ENCODE peak calls at places on chromosomes 3 and 15, in seven cellular contexts. One of them, this sample, is unnamed.
A peak's percentile ranks its signal among the peaks of the same experiment; 100 is the strongest.

GRCh38 chr3:153291052-153291689 is 129.1 kb downstream of the RAP2B start:
- DNase-seq in Peyer's patch: no peak
- DNase-seq in left ventricle myocardium inferior: no peak
- DNase-seq in cardiac fibroblast: peak; percentile 63
- DNase-seq in MCF 10A: peak; percentile 65
- DNase-seq in hepatocyte: peak; percentile 23
- DNase-seq in colonic mucosa: no peak
- DNase-seq in this sample: no peak

GRCh38 chr3:16319307-16319706 is 54.3 kb downstream of the OXNAD1 start:
- DNase-seq in Peyer's patch: peak; percentile 81
- DNase-seq in left ventricle myocardium inferior: no peak
- DNase-seq in cardiac fibroblast: peak; percentile 27
- DNase-seq in MCF 10A: peak; percentile 55
- DNase-seq in hepatocyte: no peak
- DNase-seq in colonic mucosa: no peak
- DNase-seq in this sample: no peak

GRCh38 chr3:152317956-152318355 is 49.2 kb downstream of the MBNL1 start:
- DNase-seq in Peyer's patch: no peak
- DNase-seq in left ventricle myocardium inferior: no peak
- DNase-seq in cardiac fibroblast: peak; percentile 81
- DNase-seq in MCF 10A: no peak
- DNase-seq in hepatocyte: no peak
- DNase-seq in colonic mucosa: no peak
- DNase-seq in this sample: no peak

GRCh38 chr3:183031826-183032225 is 51.5 kb upstream of the DCUN1D1 start:
- DNase-seq in Peyer's patch: no peak
- DNase-seq in left ventricle myocardium inferior: no peak
- DNase-seq in cardiac fibroblast: no peak
- DNase-seq in MCF 10A: no peak
- DNase-seq in hepatocyte: no peak
- DNase-seq in colonic mucosa: no peak
- DNase-seq in this sample: no peak

GRCh38 chr15:73888224-73889041 is 15.1 kb downstream of the TBC1D21 start:
- DNase-seq in Peyer's patch: no peak
- DNase-seq in left ventricle myocardium inferior: no peak
- DNase-seq in cardiac fibroblast: no peak
- DNase-seq in MCF 10A: no peak
- DNase-seq in hepatocyte: no peak
- DNase-seq in colonic mucosa: no peak
- DNase-seq in this sample: no peak

GRCh38 chr3:192207661-192208060 is 519.7 kb downstream of the FGF12 start:
- DNase-seq in Peyer's patch: no peak
- DNase-seq in left ventricle myocardium inferior: peak; percentile 38
- DNase-seq in cardiac fibroblast: no peak
- DNase-seq in MCF 10A: peak; percentile 22
- DNase-seq in hepatocyte: no peak
- DNase-seq in colonic mucosa: no peak
- DNase-seq in this sample: no peak

GRCh38 chr3:45712434-45713110 is 23.4 kb downstream of the SACM1L start:
- DNase-seq in Peyer's patch: no peak
- DNase-seq in left ventricle myocardium inferior: no peak
- DNase-seq in cardiac fibroblast: no peak
- DNase-seq in MCF 10A: no peak
- DNase-seq in hepatocyte: no peak
- DNase-seq in colonic mucosa: no peak
- DNase-seq in this sample: no peak

GRCh38 chr3:153144779-153145178 is 17.2 kb upstream of the RAP2B start:
- DNase-seq in Peyer's patch: no peak
- DNase-seq in left ventricle myocardium inferior: no peak
- DNase-seq in cardiac fibroblast: peak; percentile 69
- DNase-seq in MCF 10A: peak; percentile 34
- DNase-seq in hepatocyte: no peak
- DNase-seq in colonic mucosa: no peak
- DNase-seq in this sample: no peak

GRCh38 chr15:20344601-20345400 is 196.8 kb downstream of the GOLGA6L6 start:
- DNase-seq in Peyer's patch: peak; percentile 43
- DNase-seq in left ventricle myocardium inferior: no peak
- DNase-seq in cardiac fibroblast: no peak
- DNase-seq in MCF 10A: no peak
- DNase-seq in hepatocyte: peak; percentile 28
- DNase-seq in colonic mucosa: no peak
- DNase-seq in this sample: no peak

GRCh38 chr3:192875971-192876565 is 41.6 kb downstream of the MB21D2 start:
- DNase-seq in Peyer's patch: no peak
- DNase-seq in left ventricle myocardium inferior: no peak
- DNase-seq in cardiac fibroblast: peak; percentile 28
- DNase-seq in MCF 10A: peak; percentile 80
- DNase-seq in hepatocyte: no peak
- DNase-seq in colonic mucosa: no peak
- DNase-seq in this sample: no peak

GRCh38 chr15:64622410-64623260 is 152.8 kb downstream of the RBPMS2 start:
- DNase-seq in Peyer's patch: peak; percentile 74
- DNase-seq in left ventricle myocardium inferior: no peak
- DNase-seq in cardiac fibroblast: no peak
- DNase-seq in MCF 10A: no peak
- DNase-seq in hepatocyte: no peak
- DNase-seq in colonic mucosa: no peak
- DNase-seq in this sample: no peak

GRCh38 chr3:158097141-158097540 is 9.1 kb downstream of the SHOX2 start:
- DNase-seq in Peyer's patch: no peak
- DNase-seq in left ventricle myocardium inferior: no peak
- DNase-seq in cardiac fibroblast: no peak
- DNase-seq in MCF 10A: no peak
- DNase-seq in hepatocyte: no peak
- DNase-seq in colonic mucosa: no peak
- DNase-seq in this sample: no peak

GRCh38 chr3:108124337-108125150 is 33.7 kb upstream of the CD47 start:
- DNase-seq in Peyer's patch: peak; percentile 80
- DNase-seq in left ventricle myocardium inferior: no peak
- DNase-seq in cardiac fibroblast: peak; percentile 18
- DNase-seq in MCF 10A: no peak
- DNase-seq in hepatocyte: no peak
- DNase-seq in colonic mucosa: no peak
- DNase-seq in this sample: no peak

GRCh38 chr3:71582612-71583568 is 638 bp downstream of the FOXP1 start:
- DNase-seq in Peyer's patch: peak; percentile 90
- DNase-seq in left ventricle myocardium inferior: peak; percentile 84
- DNase-seq in cardiac fibroblast: peak; percentile 46
- DNase-seq in MCF 10A: peak; percentile 69
- DNase-seq in hepatocyte: peak; percentile 84
- DNase-seq in colonic mucosa: peak; percentile 87
- DNase-seq in this sample: peak; percentile 80

GRCh38 chr3:15007681-15008141 is 57.4 kb downstream of the MRPS25 start:
- DNase-seq in Peyer's patch: no peak
- DNase-seq in left ventricle myocardium inferior: no peak
- DNase-seq in cardiac fibroblast: peak; percentile 82
- DNase-seq in MCF 10A: peak; percentile 8
- DNase-seq in hepatocyte: no peak
- DNase-seq in colonic mucosa: no peak
- DNase-seq in this sample: no peak

GRCh38 chr3:16632395-16632794 is 27.2 kb upstream of the DAZL start:
- DNase-seq in Peyer's patch: no peak
- DNase-seq in left ventricle myocardium inferior: no peak
- DNase-seq in cardiac fibroblast: no peak
- DNase-seq in MCF 10A: no peak
- DNase-seq in hepatocyte: no peak
- DNase-seq in colonic mucosa: no peak
- DNase-seq in this sample: no peak

GRCh38 chr3:128266453-128266852 is 113.2 kb downstream of the EEFSEC start:
- DNase-seq in Peyer's patch: peak; percentile 42
- DNase-seq in left ventricle myocardium inferior: no peak
- DNase-seq in cardiac fibroblast: peak; percentile 19
- DNase-seq in MCF 10A: peak; percentile 23
- DNase-seq in hepatocyte: no peak
- DNase-seq in colonic mucosa: no peak
- DNase-seq in this sample: no peak

GRCh38 chr3:187624588-187624987 is 45.6 kb downstream of the SST start:
- DNase-seq in Peyer's patch: no peak
- DNase-seq in left ventricle myocardium inferior: no peak
- DNase-seq in cardiac fibroblast: no peak
- DNase-seq in MCF 10A: no peak
- DNase-seq in hepatocyte: no peak
- DNase-seq in colonic mucosa: no peak
- DNase-seq in this sample: no peak

GRCh38 chr15:58275785-58276184 is 137.6 kb downstream of the AQP9 start:
- DNase-seq in Peyer's patch: no peak
- DNase-seq in left ventricle myocardium inferior: no peak
- DNase-seq in cardiac fibroblast: no peak
- DNase-seq in MCF 10A: no peak
- DNase-seq in hepatocyte: no peak
- DNase-seq in colonic mucosa: no peak
- DNase-seq in this sample: no peak

GRCh38 chr3:30602946-30603345 is 3.5 kb upstream of the TGFBR2 start:
- DNase-seq in Peyer's patch: no peak
- DNase-seq in left ventricle myocardium inferior: no peak
- DNase-seq in cardiac fibroblast: no peak
- DNase-seq in MCF 10A: no peak
- DNase-seq in hepatocyte: no peak
- DNase-seq in colonic mucosa: no peak
- DNase-seq in this sample: no peak

GRCh38 chr3:31179768-31180167 is 285.3 kb upstream of the GADL1 start:
- DNase-seq in Peyer's patch: no peak
- DNase-seq in left ventricle myocardium inferior: no peak
- DNase-seq in cardiac fibroblast: no peak
- DNase-seq in MCF 10A: no peak
- DNase-seq in hepatocyte: no peak
- DNase-seq in colonic mucosa: no peak
- DNase-seq in this sample: no peak

GRCh38 chr3:42520906-42521305 is 18.5 kb downstream of the VIPR1 start:
- DNase-seq in Peyer's patch: no peak
- DNase-seq in left ventricle myocardium inferior: no peak
- DNase-seq in cardiac fibroblast: no peak
- DNase-seq in MCF 10A: no peak
- DNase-seq in hepatocyte: no peak
- DNase-seq in colonic mucosa: no peak
- DNase-seq in this sample: no peak

DNA sequence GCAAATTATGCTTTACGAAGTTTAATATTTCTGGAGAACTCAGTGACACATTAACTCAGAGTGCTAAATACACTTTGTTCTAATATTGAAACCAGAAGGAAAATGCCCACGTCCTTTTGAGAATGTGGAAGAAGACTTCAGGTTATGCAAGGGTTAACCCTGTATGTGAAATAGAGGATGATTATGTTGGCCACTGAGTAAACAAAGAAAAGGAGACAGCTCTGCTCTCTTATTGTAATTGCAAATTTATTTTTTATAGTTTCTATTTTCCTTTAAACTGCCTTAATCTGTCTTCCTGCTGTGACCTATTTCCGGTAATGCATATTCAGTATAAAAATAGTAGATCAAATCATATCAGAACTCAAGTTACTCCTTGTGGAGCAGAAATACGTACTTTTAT is 1239.2 kb downstream of the ROBO2 start:
- DNase-seq in Peyer's patch: no peak
- DNase-seq in left ventricle myocardium inferior: no peak
- DNase-seq in cardiac fibroblast: no peak
- DNase-seq in MCF 10A: no peak
- DNase-seq in hepatocyte: no peak
- DNase-seq in colonic mucosa: no peak
- DNase-seq in this sample: no peak
- TF ChIP-seq CTCF in Peyer's patch: no peak
- TF ChIP-seq CTCF in left ventricle myocardium inferior: no peak
- TF ChIP-seq CTCF in cardiac fibroblast: no peak
- TF ChIP-seq CTCF in MCF 10A: no peak
- TF ChIP-seq CTCF in hepatocyte: no peak
- TF ChIP-seq CTCF in colonic mucosa: no peak
- TF ChIP-seq CTCF in this sample: no peak

GRCh38 chr15:85840079-85840801 is 45.5 kb upstream of the KLHL25 start:
- DNase-seq in Peyer's patch: peak; percentile 96
- DNase-seq in left ventricle myocardium inferior: peak; percentile 81
- DNase-seq in cardiac fibroblast: peak; percentile 63
- DNase-seq in MCF 10A: peak; percentile 79
- DNase-seq in hepatocyte: peak; percentile 94
- DNase-seq in colonic mucosa: peak; percentile 97
- DNase-seq in this sample: peak; percentile 89
- TF ChIP-seq CTCF in Peyer's patch: peak; percentile 85
- TF ChIP-seq CTCF in left ventricle myocardium inferior: peak; percentile 94
- TF ChIP-seq CTCF in cardiac fibroblast: peak; percentile 68
- TF ChIP-seq CTCF in MCF 10A: peak; percentile 87
- TF ChIP-seq CTCF in hepatocyte: peak; percentile 98
- TF ChIP-seq CTCF in colonic mucosa: peak; percentile 87
- TF ChIP-seq CTCF in this sample: peak; percentile 95

DNA sequence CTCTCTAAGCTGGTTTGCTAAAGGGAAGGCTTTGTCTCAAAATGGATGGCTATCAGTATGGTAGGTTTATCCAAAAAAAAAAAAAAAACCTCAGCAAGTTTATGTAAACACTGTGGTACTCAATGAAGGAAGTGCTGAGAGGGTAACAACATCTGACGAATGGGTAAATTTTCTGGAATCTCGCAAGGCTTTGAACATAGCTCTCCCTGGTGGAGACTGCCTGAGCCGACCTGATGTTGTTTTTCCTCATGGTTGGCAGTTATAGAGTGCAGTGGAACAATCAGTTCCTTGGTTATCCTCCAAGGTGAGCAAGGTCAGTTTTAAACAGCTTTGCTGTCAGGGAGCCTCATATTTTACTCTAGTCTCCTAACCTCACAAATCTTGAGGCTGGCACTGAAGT is 94.6 kb downstream of the ZPLD1 start:
- DNase-seq in Peyer's patch: no peak
- DNase-seq in left ventricle myocardium inferior: no peak
- DNase-seq in cardiac fibroblast: peak; percentile 35
- DNase-seq in MCF 10A: peak; percentile 54
- DNase-seq in hepatocyte: peak; percentile 34
- DNase-seq in colonic mucosa: no peak
- DNase-seq in this sample: no peak
- TF ChIP-seq CTCF in Peyer's patch: no peak
- TF ChIP-seq CTCF in left ventricle myocardium inferior: peak; percentile 54
- TF ChIP-seq CTCF in cardiac fibroblast: peak; percentile 37
- TF ChIP-seq CTCF in MCF 10A: peak; percentile 25
- TF ChIP-seq CTCF in hepatocyte: peak; percentile 48
- TF ChIP-seq CTCF in colonic mucosa: no peak
- TF ChIP-seq CTCF in this sample: no peak

DNA sequence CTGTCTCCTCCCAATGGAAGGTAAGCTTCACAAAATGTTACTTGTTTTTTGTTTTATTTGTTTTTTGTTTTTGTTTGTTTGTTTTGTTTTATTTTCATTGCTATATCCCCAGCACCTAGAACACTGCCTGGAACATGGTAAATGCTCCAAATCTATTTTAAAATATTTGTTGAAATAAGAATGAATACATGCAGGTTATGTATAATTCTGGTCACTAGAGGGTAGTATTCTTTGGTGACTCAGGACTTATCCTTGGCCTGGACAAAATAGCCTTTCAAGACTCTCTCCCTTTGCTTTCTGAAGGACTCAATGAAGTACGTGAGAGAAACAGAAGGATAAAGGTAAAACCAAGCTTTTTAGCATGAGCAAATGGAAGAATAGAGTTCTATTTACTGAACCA is 46.9 kb upstream of the PPP2R3A start:
- DNase-seq in Peyer's patch: no peak
- DNase-seq in left ventricle myocardium inferior: no peak
- DNase-seq in cardiac fibroblast: peak; percentile 70
- DNase-seq in MCF 10A: peak; percentile 52
- DNase-seq in hepatocyte: peak; percentile 45
- DNase-seq in colonic mucosa: no peak
- DNase-seq in this sample: no peak
- TF ChIP-seq CTCF in Peyer's patch: peak; percentile 6
- TF ChIP-seq CTCF in left ventricle myocardium inferior: peak; percentile 60
- TF ChIP-seq CTCF in cardiac fibroblast: peak; percentile 17
- TF ChIP-seq CTCF in MCF 10A: peak; percentile 33
- TF ChIP-seq CTCF in hepatocyte: peak; percentile 62
- TF ChIP-seq CTCF in colonic mucosa: peak; percentile 29
- TF ChIP-seq CTCF in this sample: peak; percentile 53

This sample was measured in glutamatergic neuron.